ENCODE peak calls at places on chromosomes 1 and 21, in seven cellular contexts. R is cardiac fibroblast, J is sigmoid colon, Q is left ventricle myocardium inferior, K is IMR-90, H is fibroblast of lung, X is lower lobe of right lung. Z is an unnamed sample.

GRCh38 chr1:235648954-235649721 is 446 bp downstream of the GNG4 start:
- DNase-seq in R (peak; percentile 60), J (peak; percentile 64), Q (peak; percentile 34), K (peak; percentile 67), H (peak; percentile 58), X (peak; percentile 70), Z (peak; percentile 63)

GRCh38 chr1:215878128-215878527 is 311.0 kb downstream of the KCTD3 start:
- DNase-seq in R (peak; percentile 5), J (no peak), Q (no peak), K (peak; percentile 59), H (peak; percentile 61), X (no peak), Z (peak; percentile 22)

GRCh38 chr1:107171378-107171777 is 30.5 kb downstream of the NTNG1 start:
- DNase-seq in R (no peak), J (no peak), Q (no peak), K (no peak), H (no peak), X (no peak), Z (no peak)

GRCh38 chr1:111738436-111739221 is 566 bp downstream of the INKA2 start:
- DNase-seq in R (peak; percentile 78), J (peak; percentile 90), Q (peak; percentile 82), K (peak; percentile 49), H (peak; percentile 71), X (peak; percentile 81), Z (peak; percentile 71)

GRCh38 chr1:229374485-229374884 is 31.6 kb upstream of the CCSAP start:
- DNase-seq in R (no peak), J (no peak), Q (no peak), K (no peak), H (no peak), X (no peak), Z (no peak)

GRCh38 chr1:112714313-112715263 is 544 bp downstream of the PPM1J start:
- DNase-seq in R (peak; percentile 22), J (no peak), Q (no peak), K (no peak), H (no peak), X (no peak), Z (no peak)

GRCh38 chr21:36917487-36918158 is 48.8 kb downstream of the HLCS start:
- DNase-seq in R (peak; percentile 77), J (no peak), Q (no peak), K (peak; percentile 75), H (peak; percentile 76), X (no peak), Z (peak; percentile 76)

GRCh38 chr1:222928212-222928611 is 113.4 kb downstream of the DISP1 start:
- DNase-seq in R (peak; percentile 60), J (peak; percentile 75), Q (peak; percentile 69), K (peak; percentile 21), H (peak; percentile 59), X (peak; percentile 52), Z (peak; percentile 58)

GRCh38 chr21:44853601-44854390 is 19.7 kb downstream of the PTTG1IP start:
- DNase-seq in R (no peak), J (no peak), Q (peak; percentile 61), K (no peak), H (no peak), X (no peak), Z (no peak)

GRCh38 chr1:2823921-2824660 is 22.6 kb upstream of the TTC34 start:
- DNase-seq in R (no peak), J (no peak), Q (no peak), K (no peak), H (no peak), X (peak; percentile 28), Z (no peak)

GRCh38 chr1:30730351-30731108 is 7.1 kb upstream of the MATN1 start:
- DNase-seq in R (no peak), J (no peak), Q (no peak), K (no peak), H (no peak), X (no peak), Z (no peak)

GRCh38 chr1:74674278-74675048 is 871 bp upstream of the ERICH3 start:
- DNase-seq in R (no peak), J (no peak), Q (no peak), K (no peak), H (no peak), X (no peak), Z (no peak)

GRCh38 chr1:241957692-241958494 is at the start of gene BECN2:
- DNase-seq in R (no peak), J (no peak), Q (no peak), K (no peak), H (no peak), X (no peak), Z (no peak)

GRCh38 chr1:56413671-56414199 is 165.6 kb downstream of the PLPP3 start:
- DNase-seq in R (no peak), J (no peak), Q (no peak), K (no peak), H (no peak), X (no peak), Z (no peak)

GRCh38 chr1:224733021-224733911 is 117.1 kb downstream of the CNIH3 start:
- DNase-seq in R (peak; percentile 64), J (no peak), Q (peak; percentile 19), K (peak; percentile 25), H (peak; percentile 50), X (no peak), Z (peak; percentile 58)

GRCh38 chr1:204154525-204155255 is 2.8 kb upstream of the ETNK2 start:
- DNase-seq in R (no peak), J (no peak), Q (no peak), K (no peak), H (no peak), X (peak; percentile 34), Z (no peak)

GRCh38 chr1:55610203-55610602 is 395.0 kb upstream of the USP24 start:
- DNase-seq in R (no peak), J (no peak), Q (no peak), K (no peak), H (no peak), X (no peak), Z (no peak)

GRCh38 chr1:154557939-154558609 is 388 bp downstream of the UBE2Q1 start:
- DNase-seq in R (peak; percentile 24), J (peak; percentile 81), Q (peak; percentile 66), K (peak; percentile 18), H (no peak), X (peak; percentile 82), Z (peak; percentile 21)

GRCh38 chr1:211952299-211952698 is 83.1 kb downstream of the INTS7 start:
- DNase-seq in R (no peak), J (no peak), Q (no peak), K (no peak), H (no peak), X (no peak), Z (no peak)

DNA sequence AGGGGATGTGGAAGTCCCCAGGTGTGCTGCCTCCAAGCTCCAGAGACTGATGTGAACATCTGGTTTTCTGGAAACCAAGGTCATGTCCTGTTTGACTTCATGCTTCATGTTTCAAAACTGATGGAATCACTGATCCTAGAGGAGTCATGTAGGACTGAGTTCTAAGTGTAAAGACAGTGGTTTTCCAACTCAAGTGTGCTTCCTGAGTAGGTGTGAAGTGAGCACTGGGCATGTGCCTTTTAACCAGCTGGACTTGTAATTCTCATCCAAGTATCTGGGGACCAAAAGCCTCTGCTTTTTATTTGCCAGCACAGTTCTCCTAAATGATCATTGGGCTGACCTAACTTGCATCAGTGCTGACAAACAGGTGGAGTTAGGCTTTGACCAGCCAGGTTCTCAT is 36.9 kb downstream of the ABCA4 start:
- DNase-seq in R (no peak), J (no peak), Q (no peak), K (no peak), H (no peak), X (no peak), Z (no peak)
- H3K4me3 ChIP-seq in R (no peak overlapping the region), J (no peak overlapping the region), Q (no peak overlapping the region), K (no peak overlapping the region), H (no peak overlapping the region), X (no peak overlapping the region), Z (no peak overlapping the region)

GRCh38 chr1:38257374-38257773 is 210.8 kb upstream of the POU3F1 start:
- DNase-seq in R (no peak), J (no peak), Q (no peak), K (no peak), H (no peak), X (no peak), Z (no peak)

GRCh38 chr1:38253314-38253713 is 206.7 kb upstream of the POU3F1 start:
- DNase-seq in R (no peak), J (no peak), Q (no peak), K (no peak), H (no peak), X (no peak), Z (no peak)

GRCh38 chr1:38261574-38261973 is 215.0 kb upstream of the POU3F1 start:
- DNase-seq in R (no peak), J (no peak), Q (no peak), K (no peak), H (no peak), X (no peak), Z (no peak)

GRCh38 chr1:38258085-38258484 is 211.5 kb upstream of the POU3F1 start:
- DNase-seq in R (no peak), J (no peak), Q (no peak), K (no peak), H (no peak), X (no peak), Z (no peak)

GRCh38 chr1:38256072-38256471 is 209.5 kb upstream of the POU3F1 start:
- DNase-seq in R (no peak), J (peak; percentile 27), Q (no peak), K (no peak), H (no peak), X (no peak), Z (no peak)
- TF ChIP-seq CTCF in R (no peak), J (no peak), Q (no peak), K (no peak), H (no peak), X (no peak), Z (no peak)

DNA sequence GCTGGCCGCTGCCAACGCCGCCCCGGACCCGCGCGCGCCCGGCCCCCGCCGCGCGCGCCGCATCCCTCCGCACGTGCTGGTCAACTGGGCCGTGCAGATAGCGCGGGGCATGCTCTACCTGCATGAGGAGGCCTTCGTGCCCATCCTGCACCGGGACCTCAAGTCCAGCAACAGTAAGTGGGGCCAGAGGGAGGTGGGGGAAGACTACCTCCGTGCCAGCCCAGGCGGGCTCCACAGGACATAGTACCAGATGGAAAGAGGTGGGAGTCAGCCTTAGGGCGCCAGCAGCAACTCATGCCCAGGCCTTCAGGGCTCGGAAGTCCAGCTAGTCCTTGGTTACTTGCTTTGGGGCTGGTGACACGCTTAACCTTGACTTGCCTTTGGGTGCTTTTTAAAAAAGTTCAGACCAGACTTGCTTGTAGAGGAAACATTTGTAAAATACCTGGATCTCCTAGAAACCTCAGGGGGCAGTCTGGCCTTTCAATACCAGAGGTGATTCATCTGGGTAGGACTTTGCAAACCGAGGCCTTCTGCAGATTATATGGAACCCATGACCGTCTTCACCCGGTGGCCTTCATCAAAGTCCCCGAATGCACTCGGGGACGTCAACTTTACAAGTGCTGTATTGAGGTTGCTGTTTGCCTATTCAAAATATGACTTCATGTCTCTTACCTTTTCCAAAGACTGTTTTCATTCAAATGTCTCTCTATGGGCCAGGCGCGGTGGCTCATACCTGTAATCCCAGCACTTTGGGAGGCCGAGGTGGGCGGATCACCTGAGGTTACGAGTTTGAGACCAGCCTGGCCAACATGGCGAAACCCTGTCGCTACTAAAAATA is 1.4 kb downstream of the MAP3K21 start:
- DNase-seq in R (no peak), J (no peak), Q (no peak), K (no peak), H (no peak), X (no peak), Z (no peak)
- H3K4me3 ChIP-seq in R (peak overlapping the region; percentile 49), J (peak overlapping the region; percentile 59), Q (peak overlapping the region; percentile 75), K (peak overlapping the region; percentile 68), H (peak overlapping the region; percentile 46), X (peak overlapping the region; percentile 60), Z (peak overlapping the region; percentile 44)

DNA sequence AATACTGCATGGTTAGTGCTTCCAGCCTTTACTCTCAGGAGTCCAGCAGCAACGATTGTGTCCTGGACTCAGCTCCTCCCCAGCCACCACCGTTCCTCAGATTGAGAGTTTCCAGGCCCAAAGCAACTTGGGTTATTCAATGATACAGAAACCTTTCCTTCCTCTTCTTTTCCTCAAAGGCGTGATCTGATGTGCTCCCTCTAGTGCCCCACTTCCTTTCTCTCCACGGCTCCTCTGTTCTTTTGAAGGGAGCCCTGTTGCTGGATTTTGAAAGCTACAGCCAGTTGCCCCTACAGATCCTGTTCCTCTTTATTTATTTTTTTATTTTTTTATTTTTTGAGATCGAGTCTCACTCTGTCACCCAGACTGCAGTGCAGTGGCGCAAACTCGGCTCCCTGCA is 14.1 kb downstream of the CRP start:
- DNase-seq in R (no peak), J (no peak), Q (no peak), K (no peak), H (no peak), X (no peak), Z (no peak)
- TF ChIP-seq CTCF in R (no peak), J (no peak), Q (no peak), K (no peak), H (no peak), X (no peak), Z (no peak)